ENCODE peak calls at places on chromosome 20, in six cellular contexts. One of them, this sample, is unnamed.

GRCh38 chr20:44065401-44066340 is 121.3 kb downstream of the JPH2 start:
- DNase-seq in smooth muscle cell of the brain vasculature: no peak
- DNase-seq in naive B cell: no peak
- DNase-seq in posterior cingulate gyrus: no peak
- DNase-seq in fibroblast of mammary gland: no peak
- DNase-seq in head of caudate nucleus: no peak
- DNase-seq in this sample: no peak

GRCh38 chr20:63317601-63318291 is 24.8 kb downstream of the COL20A1 start:
- DNase-seq in naive B cell: no peak
- DNase-seq in smooth muscle cell of the brain vasculature: no peak
- DNase-seq in head of caudate nucleus: no peak
- DNase-seq in posterior cingulate gyrus: no peak
- DNase-seq in fibroblast of mammary gland: no peak
- DNase-seq in this sample: no peak

GRCh38 chr20:61954276-61955021 is 111.2 kb downstream of the TAF4 start:
- DNase-seq in naive B cell: no peak
- DNase-seq in posterior cingulate gyrus: no peak
- DNase-seq in fibroblast of mammary gland: no peak
- DNase-seq in head of caudate nucleus: no peak
- DNase-seq in smooth muscle cell of the brain vasculature: no peak
- DNase-seq in this sample: no peak

GRCh38 chr20:41177636-41178035 is 40.3 kb downstream of the PLCG1 start:
- DNase-seq in fibroblast of mammary gland: peak
- DNase-seq in naive B cell: no peak
- DNase-seq in posterior cingulate gyrus: no peak
- DNase-seq in smooth muscle cell of the brain vasculature: peak
- DNase-seq in head of caudate nucleus: no peak
- DNase-seq in this sample: peak

GRCh38 chr20:22805219-22805618 is 220.8 kb upstream of the FOXA2 start:
- DNase-seq in naive B cell: no peak
- DNase-seq in head of caudate nucleus: no peak
- DNase-seq in smooth muscle cell of the brain vasculature: peak
- DNase-seq in posterior cingulate gyrus: no peak
- DNase-seq in fibroblast of mammary gland: peak
- DNase-seq in this sample: no peak

GRCh38 chr20:57390604-57391438 is at the start of gene RBM38:
- DNase-seq in fibroblast of mammary gland: peak
- DNase-seq in head of caudate nucleus: peak
- DNase-seq in smooth muscle cell of the brain vasculature: no peak
- DNase-seq in posterior cingulate gyrus: peak
- DNase-seq in naive B cell: peak
- DNase-seq in this sample: peak

GRCh38 chr20:56347628-56348305 is 11.0 kb upstream of the FAM210B start:
- DNase-seq in smooth muscle cell of the brain vasculature: no peak
- DNase-seq in head of caudate nucleus: no peak
- DNase-seq in fibroblast of mammary gland: no peak
- DNase-seq in naive B cell: no peak
- DNase-seq in posterior cingulate gyrus: no peak
- DNase-seq in this sample: no peak

GRCh38 chr20:45011108-45011526 is 44.8 kb downstream of the STK4 start:
- DNase-seq in naive B cell: peak
- DNase-seq in fibroblast of mammary gland: peak
- DNase-seq in posterior cingulate gyrus: peak
- DNase-seq in head of caudate nucleus: peak
- DNase-seq in smooth muscle cell of the brain vasculature: peak
- DNase-seq in this sample: peak

GRCh38 chr20:31870703-31871601 is 518 bp downstream of the TTLL9 start:
- DNase-seq in fibroblast of mammary gland: no peak
- DNase-seq in naive B cell: no peak
- DNase-seq in head of caudate nucleus: no peak
- DNase-seq in posterior cingulate gyrus: no peak
- DNase-seq in smooth muscle cell of the brain vasculature: no peak
- DNase-seq in this sample: no peak

GRCh38 chr20:46246527-46246926 is 61.8 kb downstream of the CDH22 start:
- DNase-seq in fibroblast of mammary gland: no peak
- DNase-seq in head of caudate nucleus: peak
- DNase-seq in smooth muscle cell of the brain vasculature: no peak
- DNase-seq in naive B cell: no peak
- DNase-seq in posterior cingulate gyrus: no peak
- DNase-seq in this sample: no peak

GRCh38 chr20:2820084-2820895 is 4.1 kb downstream of the TMEM239 start:
- DNase-seq in smooth muscle cell of the brain vasculature: no peak
- DNase-seq in posterior cingulate gyrus: no peak
- DNase-seq in head of caudate nucleus: no peak
- DNase-seq in fibroblast of mammary gland: peak
- DNase-seq in naive B cell: no peak
- DNase-seq in this sample: no peak

GRCh38 chr20:43511879-43512278 is 4.4 kb downstream of the L3MBTL1 start:
- DNase-seq in naive B cell: no peak
- DNase-seq in posterior cingulate gyrus: no peak
- DNase-seq in head of caudate nucleus: no peak
- DNase-seq in smooth muscle cell of the brain vasculature: no peak
- DNase-seq in fibroblast of mammary gland: no peak
- DNase-seq in this sample: no peak

GRCh38 chr20:4702562-4703280 is 19.0 kb upstream of the PRND start:
- DNase-seq in fibroblast of mammary gland: no peak
- DNase-seq in naive B cell: no peak
- DNase-seq in posterior cingulate gyrus: no peak
- DNase-seq in head of caudate nucleus: no peak
- DNase-seq in smooth muscle cell of the brain vasculature: no peak
- DNase-seq in this sample: no peak

GRCh38 chr20:53265304-53265875 is 293.2 kb downstream of the TSHZ2 start:
- DNase-seq in naive B cell: no peak
- DNase-seq in posterior cingulate gyrus: no peak
- DNase-seq in smooth muscle cell of the brain vasculature: no peak
- DNase-seq in head of caudate nucleus: no peak
- DNase-seq in fibroblast of mammary gland: no peak
- DNase-seq in this sample: no peak

GRCh38 chr20:34709836-34710567 is 5.9 kb downstream of the TP53INP2 start:
- DNase-seq in posterior cingulate gyrus: peak
- DNase-seq in smooth muscle cell of the brain vasculature: no peak
- DNase-seq in fibroblast of mammary gland: peak
- DNase-seq in head of caudate nucleus: peak
- DNase-seq in naive B cell: peak
- DNase-seq in this sample: peak

GRCh38 chr20:58551631-58552030 is 36.4 kb upstream of the APCDD1L start:
- DNase-seq in naive B cell: no peak
- DNase-seq in smooth muscle cell of the brain vasculature: no peak
- DNase-seq in fibroblast of mammary gland: no peak
- DNase-seq in posterior cingulate gyrus: no peak
- DNase-seq in head of caudate nucleus: no peak
- DNase-seq in this sample: no peak

GRCh38 chr20:14477125-14477524 is 139.7 kb upstream of the FLRT3 start:
- DNase-seq in posterior cingulate gyrus: no peak
- DNase-seq in fibroblast of mammary gland: peak
- DNase-seq in smooth muscle cell of the brain vasculature: no peak
- DNase-seq in head of caudate nucleus: no peak
- DNase-seq in naive B cell: no peak
- DNase-seq in this sample: peak

GRCh38 chr20:3270051-3270450 is 31.1 kb upstream of the SLC4A11 start:
- DNase-seq in smooth muscle cell of the brain vasculature: no peak
- DNase-seq in posterior cingulate gyrus: no peak
- DNase-seq in naive B cell: no peak
- DNase-seq in fibroblast of mammary gland: no peak
- DNase-seq in head of caudate nucleus: no peak
- DNase-seq in this sample: no peak

GRCh38 chr20:57038608-57039440 is 227.6 kb downstream of the BMP7 start:
- DNase-seq in posterior cingulate gyrus: no peak
- DNase-seq in fibroblast of mammary gland: peak
- DNase-seq in head of caudate nucleus: no peak
- DNase-seq in smooth muscle cell of the brain vasculature: no peak
- DNase-seq in naive B cell: no peak
- DNase-seq in this sample: no peak

GRCh38 chr20:19506021-19506420 is 252.0 kb upstream of the RIN2 start:
- DNase-seq in naive B cell: no peak
- DNase-seq in head of caudate nucleus: no peak
- DNase-seq in smooth muscle cell of the brain vasculature: no peak
- DNase-seq in posterior cingulate gyrus: no peak
- DNase-seq in fibroblast of mammary gland: no peak
- DNase-seq in this sample: no peak

GRCh38 chr20:6767536-6768227 is at the start of gene BMP2:
- DNase-seq in naive B cell: no peak
- DNase-seq in fibroblast of mammary gland: peak
- DNase-seq in head of caudate nucleus: no peak
- DNase-seq in smooth muscle cell of the brain vasculature: no peak
- DNase-seq in posterior cingulate gyrus: peak
- DNase-seq in this sample: peak

GRCh38 chr20:63968136-63968927 is 1.4 kb downstream of the ZNF512B start:
- DNase-seq in smooth muscle cell of the brain vasculature: no peak
- DNase-seq in naive B cell: no peak
- DNase-seq in posterior cingulate gyrus: no peak
- DNase-seq in head of caudate nucleus: no peak
- DNase-seq in fibroblast of mammary gland: no peak
- DNase-seq in this sample: no peak

GRCh38 chr20:5780233-5781217 is 30.3 kb downstream of the SHLD1 start:
- DNase-seq in head of caudate nucleus: no peak
- DNase-seq in smooth muscle cell of the brain vasculature: no peak
- DNase-seq in posterior cingulate gyrus: no peak
- DNase-seq in fibroblast of mammary gland: no peak
- DNase-seq in naive B cell: no peak
- DNase-seq in this sample: peak

GRCh38 chr20:20548527-20549266 is 163.7 kb downstream of the RALGAPA2 start:
- DNase-seq in posterior cingulate gyrus: no peak
- DNase-seq in head of caudate nucleus: no peak
- DNase-seq in naive B cell: no peak
- DNase-seq in smooth muscle cell of the brain vasculature: no peak
- DNase-seq in fibroblast of mammary gland: no peak
- DNase-seq in this sample: no peak

GRCh38 chr20:54061106-54061881 is 9.1 kb downstream of the BCAS1 start:
- DNase-seq in head of caudate nucleus: no peak
- DNase-seq in fibroblast of mammary gland: peak
- DNase-seq in naive B cell: no peak
- DNase-seq in smooth muscle cell of the brain vasculature: no peak
- DNase-seq in posterior cingulate gyrus: no peak
- DNase-seq in this sample: peak

GRCh38 chr20:22795897-22796296 is 211.5 kb upstream of the FOXA2 start:
- DNase-seq in head of caudate nucleus: no peak
- DNase-seq in posterior cingulate gyrus: no peak
- DNase-seq in naive B cell: no peak
- DNase-seq in smooth muscle cell of the brain vasculature: peak
- DNase-seq in fibroblast of mammary gland: peak
- DNase-seq in this sample: peak

GRCh38 chr20:62052842-62053464 is 12.7 kb downstream of the TAF4 start:
- DNase-seq in posterior cingulate gyrus: no peak
- DNase-seq in head of caudate nucleus: no peak
- DNase-seq in naive B cell: no peak
- DNase-seq in fibroblast of mammary gland: no peak
- DNase-seq in smooth muscle cell of the brain vasculature: no peak
- DNase-seq in this sample: no peak

GRCh38 chr20:25275813-25276532 is 28.1 kb downstream of the PYGB start:
- DNase-seq in posterior cingulate gyrus: no peak
- DNase-seq in naive B cell: no peak
- DNase-seq in head of caudate nucleus: no peak
- DNase-seq in smooth muscle cell of the brain vasculature: no peak
- DNase-seq in fibroblast of mammary gland: no peak
- DNase-seq in this sample: no peak

GRCh38 chr20:18853946-18854646 is 40.5 kb downstream of the SCP2D1 start:
- DNase-seq in fibroblast of mammary gland: no peak
- DNase-seq in naive B cell: no peak
- DNase-seq in posterior cingulate gyrus: no peak
- DNase-seq in smooth muscle cell of the brain vasculature: no peak
- DNase-seq in head of caudate nucleus: no peak
- DNase-seq in this sample: no peak

GRCh38 chr20:53751394-53752368 is 158.0 kb upstream of the ZNF217 start:
- DNase-seq in smooth muscle cell of the brain vasculature: no peak
- DNase-seq in fibroblast of mammary gland: no peak
- DNase-seq in posterior cingulate gyrus: no peak
- DNase-seq in naive B cell: peak
- DNase-seq in head of caudate nucleus: no peak
- DNase-seq in this sample: no peak

GRCh38 chr20:44626278-44626677 is 25.2 kb downstream of the ADA start:
- DNase-seq in fibroblast of mammary gland: no peak
- DNase-seq in naive B cell: no peak
- DNase-seq in posterior cingulate gyrus: no peak
- DNase-seq in smooth muscle cell of the brain vasculature: no peak
- DNase-seq in head of caudate nucleus: no peak
- DNase-seq in this sample: no peak

GRCh38 chr20:24546232-24546892 is 76.9 kb downstream of the SYNDIG1 start:
- DNase-seq in posterior cingulate gyrus: no peak
- DNase-seq in smooth muscle cell of the brain vasculature: no peak
- DNase-seq in head of caudate nucleus: no peak
- DNase-seq in fibroblast of mammary gland: no peak
- DNase-seq in naive B cell: no peak
- DNase-seq in this sample: no peak

GRCh38 chr20:35952480-35953410 is 1.6 kb downstream of the SCAND1 start:
- DNase-seq in posterior cingulate gyrus: no peak
- DNase-seq in smooth muscle cell of the brain vasculature: no peak
- DNase-seq in naive B cell: peak
- DNase-seq in head of caudate nucleus: no peak
- DNase-seq in fibroblast of mammary gland: peak
- DNase-seq in this sample: peak

GRCh38 chr20:10134176-10134575 is 84.5 kb upstream of the SNAP25 start:
- DNase-seq in head of caudate nucleus: no peak
- DNase-seq in smooth muscle cell of the brain vasculature: no peak
- DNase-seq in posterior cingulate gyrus: no peak
- DNase-seq in fibroblast of mammary gland: no peak
- DNase-seq in naive B cell: no peak
- DNase-seq in this sample: no peak

GRCh38 chr20:54172856-54173652 is 732 bp downstream of the CYP24A1 start:
- DNase-seq in posterior cingulate gyrus: no peak
- DNase-seq in head of caudate nucleus: no peak
- DNase-seq in naive B cell: no peak
- DNase-seq in smooth muscle cell of the brain vasculature: no peak
- DNase-seq in fibroblast of mammary gland: peak
- DNase-seq in this sample: no peak

GRCh38 chr20:41329435-41330342 is 10.9 kb upstream of the LPIN3 start:
- DNase-seq in naive B cell: peak
- DNase-seq in smooth muscle cell of the brain vasculature: peak
- DNase-seq in head of caudate nucleus: no peak
- DNase-seq in fibroblast of mammary gland: peak
- DNase-seq in posterior cingulate gyrus: no peak
- DNase-seq in this sample: peak

This sample was measured in HCEC 1CT.